ENCODE peak calls at places on chromosomes 1 and 21, in four cellular contexts. N is A549, I is K562, H is endothelial cell of umbilical vein. U is an unnamed sample.

GRCh38 chr1:212181015-212181891 is 104.0 kb upstream of the PPP2R5A start:
- DNase-seq in N (no peak), I (no peak), H (no peak), U (no peak)

GRCh38 chr1:31707711-31708110 is 3.9 kb upstream of the COL16A1 start:
- DNase-seq in H (peak), I (no peak), N (no peak), U (peak)

GRCh38 chr1:204438628-204439027 is 27.0 kb upstream of the PPP1R15B start:
- DNase-seq in N (peak), H (peak), I (no peak), U (peak)

GRCh38 chr1:26321315-26322041 is 3.7 kb downstream of the CD52 start:
- DNase-seq in I (peak), H (peak), N (peak), U (peak)

GRCh38 chr1:218369688-218370511 is 24.8 kb downstream of the TGFB2 start:
- DNase-seq in I (no peak), H (no peak), N (no peak), U (no peak)

GRCh38 chr1:31609512-31609911 is 8.0 kb upstream of the HCRTR1 start:
- DNase-seq in I (no peak), H (no peak), N (no peak), U (no peak)

GRCh38 chr1:51728611-51729155 is 111.8 kb downstream of the OSBPL9 start:
- DNase-seq in I (no peak), H (peak), N (no peak), U (no peak)

GRCh38 chr1:18085387-18086074 is 22.1 kb upstream of the IGSF21 start:
- DNase-seq in N (no peak), I (no peak), H (no peak), U (no peak)

GRCh38 chr1:155082301-155082940 is 3.8 kb downstream of the EFNA3 start:
- DNase-seq in H (no peak), I (peak), N (no peak), U (no peak)

GRCh38 chr1:197399691-197400521 is 131.9 kb downstream of the CRB1 start:
- DNase-seq in N (peak), H (peak), I (peak), U (peak)

GRCh38 chr1:5105744-5106143 is 451.3 kb downstream of the AJAP1 start:
- DNase-seq in I (no peak), N (no peak), H (no peak), U (no peak)

GRCh38 chr21:42189860-42190491 is 29.0 kb upstream of the ABCG1 start:
- DNase-seq in I (no peak), N (no peak), H (no peak), U (no peak)

GRCh38 chr1:35030338-35031102 is 1.2 kb downstream of the ZMYM6 start:
- DNase-seq in N (no peak), I (no peak), H (peak), U (peak)

GRCh38 chr1:235714205-235714897 is 64.8 kb upstream of the GNG4 start:
- DNase-seq in I (no peak), H (no peak), N (no peak), U (no peak)

GRCh38 chr21:29145354-29145782 is 14.9 kb downstream of the MAP3K7CL start:
- DNase-seq in N (peak), H (peak), I (no peak), U (no peak)

GRCh38 chr1:203395746-203396145 is 44.8 kb upstream of the FMOD start:
- DNase-seq in I (no peak), N (no peak), H (no peak), U (no peak)

GRCh38 chr21:32096411-32096810 is 182.4 kb downstream of the MIS18A start:
- DNase-seq in I (peak), H (peak), N (peak), U (peak)

GRCh38 chr1:175192630-175193338 is at the start of gene KIAA0040:
- DNase-seq in I (peak), N (peak), H (peak), U (peak)

GRCh38 chr1:26851106-26851684 is 11.8 kb upstream of the SFN start:
- DNase-seq in I (no peak), H (no peak), N (no peak), U (no peak)

GRCh38 chr1:24329797-24330543 is 10.8 kb downstream of the GRHL3 start:
- DNase-seq in I (no peak), H (no peak), N (no peak), U (no peak)

GRCh38 chr1:54681396-54681795 is 34.3 kb upstream of the TTC4 start:
- DNase-seq in N (peak), H (no peak), I (no peak), U (no peak)

GRCh38 chr1:78688701-78689100 is 39.1 kb downstream of the IFI44 start:
- DNase-seq in I (no peak), H (peak), N (peak), U (peak)

GRCh38 chr1:9281071-9281827 is 11.4 kb upstream of the SPSB1 start:
- DNase-seq in I (no peak), N (no peak), H (no peak), U (no peak)

GRCh38 chr1:53625766-53626520 is 113.0 kb downstream of the GLIS1 start:
- DNase-seq in I (no peak), N (no peak), H (no peak), U (no peak)

GRCh38 chr1:168365719-168366474 is 85.2 kb downstream of the TBX19 start:
- DNase-seq in I (peak), N (peak), H (no peak), U (peak)

GRCh38 chr21:38486221-38486620 is 12.1 kb downstream of the ERG start:
- DNase-seq in I (no peak), N (peak), H (peak), U (no peak)

DNA sequence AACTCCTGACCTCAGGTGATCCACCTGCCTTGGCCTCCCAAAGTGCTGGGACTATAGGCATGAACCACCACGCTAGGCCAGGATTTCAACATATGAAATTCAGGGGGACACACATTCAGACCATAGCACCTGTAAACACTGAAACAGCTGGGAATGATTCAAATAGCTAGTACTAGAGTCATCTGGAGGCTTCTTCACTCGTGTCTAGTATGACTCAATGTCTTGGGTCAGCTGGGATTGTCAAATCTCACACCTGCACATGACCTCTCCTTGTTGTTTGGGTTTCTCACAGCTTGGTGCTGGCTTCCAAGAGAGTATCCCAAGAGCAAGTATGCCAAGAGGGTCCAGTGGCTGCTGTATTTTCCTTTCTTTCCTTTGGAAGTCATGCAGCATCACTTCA is 75.1 kb downstream of the PGM1 start:
- DNase-seq in I (no peak), H (no peak), N (no peak), U (no peak)
- TF ChIP-seq MYC in I (no peak), H (no peak), N (no peak), U (no peak)

DNA sequence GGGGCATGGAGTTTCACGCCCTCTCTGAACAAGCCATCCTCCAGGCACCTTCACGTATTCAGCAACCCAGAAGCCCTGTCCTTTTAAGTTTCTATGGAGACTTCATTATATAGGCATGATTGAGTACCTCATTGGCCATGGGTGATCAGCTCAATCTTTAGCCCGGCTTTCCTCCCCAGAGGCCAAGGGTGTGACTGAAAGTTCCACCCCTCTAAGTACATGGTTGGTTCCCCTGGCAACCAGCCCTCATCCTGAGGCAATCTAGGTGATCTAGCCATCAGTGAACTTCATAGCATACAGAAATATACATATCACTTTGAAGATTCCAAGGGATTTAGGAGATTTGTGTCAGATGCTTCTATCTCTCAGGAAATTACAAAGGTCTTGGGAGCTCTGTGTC is 21.3 kb upstream of the DHX9 start:
- DNase-seq in H (no peak), I (no peak), N (no peak), U (no peak)
- TF ChIP-seq MAX in H (no peak), I (no peak), N (no peak), U (no peak)

GRCh38 chr1:11653616-11654570 is at the start of gene FBXO2:
- DNase-seq in I (peak), H (no peak), N (no peak), U (no peak)

GRCh38 chr1:11651017-11651416 is 3.2 kb downstream of the FBXO2 start:
- DNase-seq in H (no peak), N (no peak), I (no peak), U (no peak)

GRCh38 chr1:11654571-11655262 is at the start of gene FBXO44:
- DNase-seq in H (no peak), N (no peak), I (peak), U (no peak)

GRCh38 chr1:11652203-11652780 is 1.9 kb downstream of the FBXO2 start:
- DNase-seq in H (no peak), N (no peak), I (no peak), U (no peak)

GRCh38 chr1:11653101-11653601 is 1.1 kb downstream of the FBXO2 start:
- DNase-seq in N (no peak), H (no peak), I (no peak), U (no peak)
- H3K4me3 ChIP-seq in N (no peak), H (no peak), I (no peak), U (no peak)

DNA sequence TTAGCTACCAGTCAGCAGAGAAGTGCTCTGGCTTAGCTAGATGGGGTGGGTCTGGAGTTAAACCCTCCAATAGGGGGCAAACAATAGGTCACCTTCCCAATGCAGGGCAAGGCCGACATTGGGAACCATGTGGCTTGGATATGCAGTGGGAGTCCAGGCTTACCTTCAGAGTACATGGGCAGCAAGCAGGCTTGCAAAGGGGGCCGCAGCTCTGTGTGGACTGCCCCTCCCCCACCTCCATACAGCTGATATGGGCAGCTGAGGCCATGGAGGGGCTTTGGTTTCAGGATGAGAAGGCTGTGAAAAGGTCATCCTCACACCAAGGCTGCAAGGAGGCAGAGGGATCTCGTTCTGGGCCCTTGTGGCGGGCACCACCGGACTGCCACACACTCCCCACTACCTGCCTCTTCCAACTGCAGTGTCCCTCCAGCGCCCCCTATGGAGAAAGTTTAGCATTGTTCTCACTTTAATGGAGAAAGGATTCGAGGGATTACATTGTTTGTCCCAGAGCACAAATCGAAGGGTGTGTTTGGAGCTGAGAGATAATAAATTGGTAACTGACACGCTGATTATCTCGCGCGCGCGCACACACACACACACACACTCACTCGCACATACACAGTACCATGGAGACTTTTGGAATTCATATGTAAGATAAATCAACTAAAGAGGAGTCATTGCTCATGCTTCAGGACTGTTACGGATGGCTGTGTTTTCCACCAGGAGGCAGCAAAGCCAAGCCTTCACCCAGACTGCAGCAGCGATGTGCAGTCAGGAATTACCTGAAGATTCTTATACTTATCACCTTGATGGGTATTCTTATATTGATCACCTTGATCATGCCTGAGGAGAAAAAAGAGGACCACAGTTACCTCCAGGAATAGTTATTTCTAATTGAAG is 7.0 kb upstream of the SMCP start:
- DNase-seq in N (peak), I (peak), H (peak), U (peak)
- TF ChIP-seq MYC in N (no peak), I (no peak), H (no peak), U (no peak)

DNA sequence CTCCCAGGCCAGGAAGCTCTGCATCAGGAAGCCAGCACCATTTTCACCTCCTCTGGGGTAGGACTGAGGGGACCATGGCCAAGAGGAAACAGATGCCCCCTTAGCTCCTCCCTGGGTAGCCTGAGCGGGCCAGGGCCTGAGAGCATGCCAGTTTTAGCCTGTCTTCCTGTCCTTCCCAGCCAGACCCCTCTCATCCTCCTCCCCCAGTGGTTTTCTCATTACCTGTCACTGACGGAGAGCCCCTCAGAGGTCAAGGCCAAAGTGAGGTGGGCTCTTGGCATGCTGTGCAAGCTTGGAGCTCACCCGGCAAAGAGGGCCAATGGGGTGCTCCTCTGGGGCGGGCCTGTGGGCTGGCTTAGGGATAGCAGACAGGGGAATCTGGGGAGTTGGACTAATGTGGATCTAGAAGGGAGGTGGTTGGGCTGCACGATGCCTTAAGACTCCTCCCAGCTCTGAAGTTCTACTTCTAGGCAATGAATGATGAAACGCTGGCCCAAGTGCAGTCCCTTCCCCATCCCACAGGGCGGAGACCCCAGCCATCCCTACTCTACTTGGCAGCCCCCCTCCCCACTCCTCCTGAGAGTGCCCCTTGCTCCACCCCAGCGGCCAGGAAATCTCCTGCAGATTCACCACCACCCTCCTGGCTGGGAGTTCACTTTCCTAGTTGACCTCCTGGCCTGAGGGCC is 9.5 kb upstream of the LMNA start:
- DNase-seq in H (peak), I (peak), N (peak), U (no peak)
- TF ChIP-seq MAX in H (no peak), I (no peak), N (no peak), U (no peak)

DNA sequence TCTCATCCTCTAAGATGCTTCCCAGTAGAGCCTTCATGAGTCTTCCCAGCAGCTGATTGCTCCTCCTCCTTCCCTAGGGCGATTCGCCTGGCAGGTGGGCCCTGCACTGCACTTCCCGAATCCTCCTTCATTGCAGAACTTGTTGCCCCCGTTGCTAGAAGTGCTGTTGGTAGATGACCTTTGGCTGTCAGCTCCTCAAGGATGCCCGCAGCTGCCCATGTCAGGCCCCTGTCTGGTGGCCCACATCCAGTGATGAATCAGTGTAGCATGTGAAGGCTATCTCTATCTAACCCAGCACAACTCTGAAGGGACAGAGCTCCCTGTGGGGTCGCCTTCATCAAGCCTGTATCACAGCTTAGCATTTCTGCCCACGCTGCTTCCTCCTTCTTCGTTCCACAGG is 52.1 kb upstream of the F3 start:
- DNase-seq in N (no peak), I (no peak), H (no peak), U (no peak)
- H3K4me3 ChIP-seq in N (no peak), I (no peak), H (no peak), U (no peak)

GRCh38 chr21:43204638-43205037 is 35.8 kb downstream of the CRYAA start:
- DNase-seq in I (no peak), N (no peak), H (no peak), U (no peak)
- TF ChIP-seq MYC in I (no peak), N (no peak), H (no peak), U (no peak)

DNA sequence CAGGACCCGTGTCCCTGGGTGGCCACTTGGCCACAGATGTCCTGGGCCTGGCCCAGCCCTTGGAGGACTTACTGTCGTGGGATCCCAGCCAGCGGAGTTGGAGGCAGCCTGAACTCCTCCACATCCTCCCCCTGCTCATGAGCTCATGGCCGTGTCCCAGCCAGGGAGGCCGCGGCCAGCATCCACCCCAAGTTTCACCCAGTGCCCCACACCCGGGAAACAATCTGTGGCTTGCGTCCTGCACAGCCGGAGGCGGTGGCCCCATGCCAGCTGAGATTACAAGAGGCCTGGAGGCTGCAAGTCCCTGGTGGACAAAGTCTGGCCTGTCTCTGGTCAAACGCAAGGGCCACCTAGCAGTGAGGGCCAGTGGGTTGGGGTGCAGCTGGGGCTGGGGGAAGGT is 27.5 kb upstream of the TMEM52 start:
- DNase-seq in H (no peak), I (no peak), N (no peak), U (no peak)
- TF ChIP-seq MAX in H (no peak), I (no peak), N (no peak), U (no peak)

DNA sequence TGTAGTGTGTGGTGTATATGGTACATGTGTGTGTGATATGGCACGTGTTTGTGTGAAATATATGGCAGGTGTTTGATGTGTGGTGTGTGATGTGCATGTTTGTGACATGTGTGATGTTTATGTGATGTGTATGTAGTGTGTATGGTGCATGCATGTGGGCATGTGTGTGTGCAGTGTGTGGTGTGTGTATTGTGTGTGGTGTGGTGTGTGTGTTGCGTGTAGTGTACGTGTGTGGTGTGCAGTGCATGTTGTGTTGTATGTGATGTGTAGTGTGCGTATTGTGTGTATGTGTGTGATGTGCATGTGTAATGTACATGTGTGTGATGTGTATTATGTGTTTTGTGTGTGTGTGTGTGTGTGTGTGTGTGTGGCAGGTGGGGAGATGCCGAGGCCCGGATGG is 65.7 kb downstream of the SLC19A1 start:
- DNase-seq in H (no peak), N (no peak), I (no peak), U (no peak)
- H3K4me3 ChIP-seq in H (no peak), N (no peak), I (no peak), U (no peak)

U was measured in NB4.